ENCODE peak calls at places on chromosomes 5 and 9, in nine cellular contexts. L, E, J, W, A, O, X, Z and Y are unnamed samples.

GRCh38 chr5:97182571-97183099 is 412 bp downstream of the RIOK2 start:
- DNase-seq in L (no peak), E (no peak), J (peak), W (peak), A (no peak), O (peak), X (no peak), Z (no peak), Y (no peak)

GRCh38 chr9:37974506-37975173 is 70.7 kb upstream of the SLC25A51 start:
- DNase-seq in L (no peak), E (no peak), J (no peak), W (peak), A (no peak), O (no peak), X (no peak), Z (no peak), Y (no peak)

GRCh38 chr5:39158127-39158593 is 61.2 kb downstream of the FYB1 start:
- DNase-seq in L (no peak), E (no peak), J (no peak), W (peak), A (peak), O (no peak), X (no peak), Z (no peak), Y (no peak)

GRCh38 chr9:136942112-136942880 is 2.2 kb downstream of the FBXW5 start:
- DNase-seq in L (no peak), E (no peak), J (no peak), W (no peak), A (no peak), O (no peak), X (no peak), Z (no peak), Y (no peak)

GRCh38 chr5:82421119-82421518 is 143.0 kb upstream of the RPS23 start:
- DNase-seq in L (no peak), E (no peak), J (peak), W (peak), A (no peak), O (peak), X (no peak), Z (no peak), Y (no peak)

GRCh38 chr9:109466623-109467590 is 31.2 kb downstream of the PTPN3 start:
- DNase-seq in L (no peak), E (no peak), J (peak), W (peak), A (no peak), O (no peak), X (no peak), Z (no peak), Y (no peak)

GRCh38 chr9:130707225-130707976 is 13.8 kb downstream of the EXOSC2 start:
- DNase-seq in L (peak), E (peak), J (peak), W (peak), A (peak), O (peak), X (peak), Z (peak), Y (peak)

GRCh38 chr5:74864823-74865222 is 1.4 kb downstream of the FAM169A start:
- DNase-seq in L (peak), E (no peak), J (no peak), W (peak), A (no peak), O (no peak), X (no peak), Z (no peak), Y (no peak)

GRCh38 chr5:81838307-81838906 is 87.5 kb upstream of the SSBP2 start:
- DNase-seq in L (peak), E (no peak), J (peak), W (no peak), A (no peak), O (peak), X (no peak), Z (no peak), Y (no peak)

GRCh38 chr5:94906750-94907149 is 288.3 kb downstream of the SLF1 start:
- DNase-seq in L (no peak), E (no peak), J (no peak), W (no peak), A (no peak), O (no peak), X (no peak), Z (no peak), Y (no peak)

GRCh38 chr5:134394932-134395331 is 16.7 kb downstream of the CDKN2AIPNL start:
- DNase-seq in L (no peak), E (no peak), J (peak), W (no peak), A (no peak), O (no peak), X (no peak), Z (no peak), Y (no peak)

GRCh38 chr9:4750021-4750673 is 9.1 kb upstream of the AK3 start:
- DNase-seq in L (peak), E (no peak), J (peak), W (no peak), A (no peak), O (peak), X (no peak), Z (peak), Y (peak)

GRCh38 chr5:95350631-95351030 is 40.5 kb upstream of the FAM81B start:
- DNase-seq in L (no peak), E (no peak), J (no peak), W (no peak), A (no peak), O (no peak), X (no peak), Z (no peak), Y (no peak)

GRCh38 chr5:133327946-133328401 is 276.2 kb downstream of the HSPA4 start:
- DNase-seq in L (no peak), E (no peak), J (no peak), W (no peak), A (no peak), O (no peak), X (no peak), Z (no peak), Y (no peak)

GRCh38 chr9:125883548-125883947 is 136.4 kb downstream of the PBX3 start:
- DNase-seq in L (no peak), E (no peak), J (no peak), W (no peak), A (no peak), O (no peak), X (no peak), Z (no peak), Y (no peak)

GRCh38 chr9:111659706-111660105 is 1.7 kb upstream of the GNG10 start:
- DNase-seq in L (no peak), E (no peak), J (no peak), W (no peak), A (no peak), O (no peak), X (no peak), Z (no peak), Y (no peak)

GRCh38 chr9:16028516-16028915 is 475.7 kb downstream of the CCDC171 start:
- DNase-seq in L (no peak), E (no peak), J (peak), W (no peak), A (no peak), O (no peak), X (no peak), Z (no peak), Y (no peak)

GRCh38 chr9:107290619-107291018 is 7.5 kb downstream of the RAD23B start:
- DNase-seq in L (no peak), E (no peak), J (no peak), W (no peak), A (no peak), O (no peak), X (no peak), Z (no peak), Y (no peak)

GRCh38 chr5:142680605-142681259 is 5.2 kb downstream of the FGF1 start:
- DNase-seq in L (no peak), E (no peak), J (peak), W (peak), A (no peak), O (no peak), X (no peak), Z (no peak), Y (no peak)

GRCh38 chr5:68898961-68899471 is 194.8 kb upstream of the SLC30A5 start:
- DNase-seq in L (peak), E (no peak), J (peak), W (peak), A (no peak), O (peak), X (no peak), Z (no peak), Y (no peak)

GRCh38 chr5:53166101-53166500 is 56.5 kb upstream of the MOCS2 start:
- DNase-seq in L (no peak), E (no peak), J (no peak), W (no peak), A (no peak), O (no peak), X (no peak), Z (no peak), Y (no peak)

GRCh38 chr5:41722359-41722950 is 147.8 kb downstream of the OXCT1 start:
- DNase-seq in L (no peak), E (no peak), J (peak), W (no peak), A (no peak), O (peak), X (no peak), Z (no peak), Y (no peak)

GRCh38 chr9:12813960-12814876 is 39.4 kb downstream of the LURAP1L start:
- DNase-seq in L (no peak), E (no peak), J (peak), W (peak), A (peak), O (peak), X (no peak), Z (no peak), Y (no peak)

GRCh38 chr9:124835026-124835501 is 18.2 kb upstream of the WDR38 start:
- DNase-seq in L (no peak), E (no peak), J (peak), W (peak), A (peak), O (peak), X (no peak), Z (no peak), Y (no peak)

GRCh38 chr5:55920784-55921183 is 69.6 kb downstream of the IL31RA start:
- DNase-seq in L (no peak), E (no peak), J (no peak), W (no peak), A (peak), O (peak), X (no peak), Z (peak), Y (peak)

GRCh38 chr9:4489919-4490704 is at the start of gene SLC1A1:
- DNase-seq in L (peak), E (peak), J (peak), W (no peak), A (peak), O (peak), X (no peak), Z (peak), Y (peak)

GRCh38 chr9:138051586-138052321 is 174.2 kb downstream of the CACNA1B start:
- DNase-seq in L (peak), E (no peak), J (no peak), W (no peak), A (no peak), O (no peak), X (no peak), Z (peak), Y (no peak)

GRCh38 chr9:79570449-79571308 is 1.1 kb upstream of the TLE4 start:
- DNase-seq in L (peak), E (peak), J (peak), W (peak), A (peak), O (peak), X (no peak), Z (peak), Y (peak)

GRCh38 chr9:76610009-76610352 is 151.0 kb downstream of the GCNT1 start:
- DNase-seq in L (no peak), E (no peak), J (peak), W (no peak), A (peak), O (no peak), X (no peak), Z (no peak), Y (no peak)

GRCh38 chr5:1413211-1413610 is 32.0 kb downstream of the SLC6A3 start:
- DNase-seq in L (no peak), E (no peak), J (no peak), W (no peak), A (no peak), O (no peak), X (no peak), Z (no peak), Y (no peak)

GRCh38 chr5:1414311-1415058 is 30.8 kb downstream of the SLC6A3 start:
- DNase-seq in L (no peak), E (peak), J (no peak), W (no peak), A (no peak), O (no peak), X (no peak), Z (no peak), Y (peak)

GRCh38 chr5:1415059-1415425 is 30.2 kb downstream of the SLC6A3 start:
- DNase-seq in L (no peak), E (no peak), J (no peak), W (no peak), A (no peak), O (no peak), X (no peak), Z (no peak), Y (no peak)

GRCh38 chr5:1412621-1413020 is 32.6 kb downstream of the SLC6A3 start:
- DNase-seq in L (no peak), E (no peak), J (no peak), W (no peak), A (no peak), O (no peak), X (no peak), Z (no peak), Y (no peak)

DNA sequence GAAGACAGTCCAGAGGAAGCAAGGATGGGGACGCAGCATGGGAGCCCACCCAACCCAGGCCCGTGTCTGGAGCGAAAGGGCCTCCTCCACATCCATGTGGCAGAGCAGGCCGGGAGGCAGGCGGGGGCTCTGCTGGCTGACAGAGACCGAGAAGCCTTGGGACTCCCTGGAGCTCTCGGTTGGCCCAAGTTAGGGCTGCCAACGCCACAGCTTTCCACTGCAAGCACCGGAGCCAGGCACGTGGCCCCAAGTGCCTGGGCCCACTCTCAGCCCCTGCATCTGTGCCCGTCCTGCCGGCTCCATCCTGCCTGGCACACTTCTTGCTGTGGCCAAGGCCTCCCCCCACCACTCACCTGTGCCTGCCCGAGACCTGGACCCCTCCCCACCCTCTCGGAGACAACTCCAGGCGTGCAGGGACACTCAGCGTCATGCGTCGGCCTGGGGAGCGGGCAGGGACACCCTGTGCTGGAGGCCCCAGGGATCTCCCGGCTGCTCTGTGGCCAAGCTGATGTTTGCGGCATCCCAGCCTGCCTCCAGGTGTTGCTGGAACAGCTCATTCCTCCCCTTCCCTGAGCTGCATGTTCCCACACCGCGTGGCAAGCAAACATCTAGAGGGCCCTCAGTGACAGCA is 31.5 kb downstream of the SLC6A3 start:
- DNase-seq in L (no peak), E (no peak), J (no peak), W (no peak), A (no peak), O (no peak), X (no peak), Z (no peak), Y (no peak)
- TF ChIP-seq CTCF in L (no peak), E (no peak), J (no peak), W (no peak), A (no peak), O (no peak), X (no peak), Z (no peak), Y (no peak)

GRCh38 chr9:127537014-127537413 is 75.1 kb upstream of the STXBP1 start:
- DNase-seq in L (no peak), E (no peak), J (peak), W (peak), A (no peak), O (no peak), X (no peak), Z (no peak), Y (no peak)

GRCh38 chr9:127538849-127539258 is 73.2 kb upstream of the STXBP1 start:
- DNase-seq in L (no peak), E (no peak), J (peak), W (no peak), A (no peak), O (no peak), X (no peak), Z (no peak), Y (no peak)

GRCh38 chr9:127539259-127539981 is 72.7 kb upstream of the STXBP1 start:
- DNase-seq in L (no peak), E (no peak), J (no peak), W (no peak), A (no peak), O (no peak), X (no peak), Z (no peak), Y (no peak)

GRCh38 chr9:127536499-127536898 is 75.6 kb upstream of the STXBP1 start:
- DNase-seq in L (no peak), E (no peak), J (no peak), W (no peak), A (no peak), O (no peak), X (no peak), Z (no peak), Y (no peak)

GRCh38 chr9:127537792-127538191 is 74.3 kb upstream of the STXBP1 start:
- DNase-seq in L (peak), E (no peak), J (no peak), W (peak), A (no peak), O (no peak), X (no peak), Z (no peak), Y (no peak)
- TF ChIP-seq CTCF in L (peak), E (no peak), J (peak), W (no peak), A (peak), O (no peak), X (no peak), Z (no peak), Y (no peak)

GRCh38 chr9:135785013-135785575 is 83.1 kb downstream of the KCNT1 start:
- DNase-seq in L (no peak), E (no peak), J (no peak), W (no peak), A (no peak), O (no peak), X (no peak), Z (no peak), Y (no peak)

GRCh38 chr9:135780626-135781025 is 78.6 kb downstream of the KCNT1 start:
- DNase-seq in L (no peak), E (no peak), J (no peak), W (no peak), A (no peak), O (no peak), X (no peak), Z (no peak), Y (no peak)

GRCh38 chr9:135786146-135786690 is 84.2 kb downstream of the KCNT1 start:
- DNase-seq in L (no peak), E (no peak), J (no peak), W (no peak), A (no peak), O (no peak), X (no peak), Z (no peak), Y (no peak)

GRCh38 chr9:135782946-135783345 is 81.0 kb downstream of the KCNT1 start:
- DNase-seq in L (no peak), E (no peak), J (no peak), W (no peak), A (no peak), O (no peak), X (no peak), Z (no peak), Y (no peak)

DNA sequence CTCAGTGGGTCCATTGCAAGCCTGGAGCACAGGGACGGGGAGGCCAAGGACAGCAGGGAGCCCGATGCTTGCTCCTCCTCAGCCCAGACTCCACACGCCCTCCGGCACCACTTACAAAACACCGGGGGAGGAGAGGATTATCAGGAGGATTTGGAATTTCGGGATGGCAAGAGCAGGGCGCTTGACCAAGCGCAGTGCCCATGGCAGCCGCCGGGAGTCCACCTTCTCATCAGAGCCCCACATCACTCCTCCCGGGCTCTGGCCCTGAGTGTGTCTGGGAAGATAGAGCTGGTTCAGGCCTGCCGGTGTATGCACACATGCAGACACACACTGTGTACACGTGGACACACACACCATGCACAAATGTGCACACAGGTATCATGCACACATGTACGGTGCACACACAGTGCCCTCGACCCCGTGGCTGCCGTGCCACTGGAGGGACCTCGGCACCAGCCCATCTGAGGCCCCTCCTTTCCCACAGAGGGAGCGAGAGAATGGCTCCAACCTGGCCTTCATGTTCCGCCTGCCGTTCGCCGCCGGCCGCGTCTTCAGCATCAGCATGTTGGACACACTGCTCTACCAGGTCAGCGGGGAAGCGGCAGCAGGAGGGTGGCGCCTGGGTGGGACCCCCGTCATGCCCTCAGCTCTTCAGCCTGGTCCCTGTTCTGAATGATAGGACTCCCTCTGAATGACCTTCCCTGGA is 81.7 kb downstream of the KCNT1 start:
- DNase-seq in L (peak), E (no peak), J (no peak), W (no peak), A (no peak), O (no peak), X (no peak), Z (no peak), Y (no peak)
- TF ChIP-seq CTCF in L (peak), E (no peak), J (no peak), W (no peak), A (no peak), O (no peak), X (no peak), Z (no peak), Y (no peak)

GRCh38 chr9:36489453-36489852 is 83.2 kb upstream of the MELK start:
- DNase-seq in L (no peak), E (no peak), J (no peak), W (no peak), A (no peak), O (no peak), X (no peak), Z (no peak), Y (no peak)

GRCh38 chr9:36486933-36487481 is 85.7 kb upstream of the MELK start:
- DNase-seq in L (peak), E (peak), J (peak), W (peak), A (peak), O (peak), X (peak), Z (peak), Y (peak)

GRCh38 chr9:36488322-36488838 is 84.3 kb upstream of the MELK start:
- DNase-seq in L (no peak), E (no peak), J (peak), W (no peak), A (no peak), O (no peak), X (no peak), Z (no peak), Y (no peak)

GRCh38 chr9:36486454-36486932 is 86.2 kb upstream of the MELK start:
- DNase-seq in L (peak), E (peak), J (peak), W (peak), A (no peak), O (peak), X (no peak), Z (peak), Y (no peak)

DNA sequence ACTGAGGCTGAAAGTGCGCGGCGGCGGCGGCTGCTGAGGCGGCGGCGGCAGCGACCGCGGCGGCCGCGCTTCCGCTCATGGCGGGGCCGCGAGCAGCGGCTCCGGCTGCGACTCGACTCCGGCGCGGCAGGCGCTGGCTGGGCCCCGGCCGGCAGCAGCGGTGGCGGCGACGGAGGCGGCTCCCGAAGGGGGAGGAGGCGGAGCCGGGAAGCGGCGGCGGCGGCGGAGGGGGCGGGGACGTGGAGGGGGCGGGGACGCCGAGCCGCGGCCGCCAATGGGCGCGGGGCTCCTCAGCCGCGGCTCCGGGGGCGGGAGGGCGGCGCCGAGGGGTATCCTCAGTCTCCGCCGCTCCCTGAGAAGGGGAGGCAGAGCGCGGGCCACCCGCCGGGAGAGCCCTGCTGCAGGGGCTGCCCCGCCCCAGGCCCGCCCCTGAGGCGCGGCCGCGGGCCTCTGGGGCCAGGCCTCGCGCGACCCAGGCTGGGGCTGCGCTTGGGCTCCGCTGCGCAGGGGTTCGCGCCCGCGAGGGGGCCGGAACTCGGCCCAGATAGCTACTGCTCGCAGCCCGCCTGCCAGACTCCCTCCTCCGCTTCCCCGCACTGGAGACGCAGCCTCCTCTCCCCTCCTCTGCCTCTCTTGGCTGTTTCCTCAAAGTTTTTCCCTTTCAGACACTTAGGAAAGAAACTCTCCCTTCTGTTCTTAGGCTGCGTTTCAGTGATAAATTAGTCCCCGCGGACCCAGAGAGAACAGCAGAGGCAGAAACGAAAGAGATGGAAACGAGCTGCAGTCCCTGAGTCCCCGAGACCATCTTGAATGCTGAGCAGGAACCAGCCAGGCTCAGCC is 85.0 kb upstream of the MELK start:
- DNase-seq in L (peak), E (peak), J (peak), W (peak), A (peak), O (peak), X (peak), Z (peak), Y (peak)
- TF ChIP-seq CTCF in L (peak), E (no peak), J (no peak), W (no peak), A (peak), O (no peak), X (no peak), Z (no peak), Y (no peak)